ENCODE peak calls at places on chromosomes 4 and X, in five cellular contexts. L is colonic mucosa; M is stimulated activated CD4-positive, alpha-beta T cell treated with anti-CD3 and anti-CD28 coated beads, Interleukin-1b, Interleukin-23, amount 100 ng/mL, for 24 hours; K is aorta; E is iPS-NIHi11. I is an unnamed sample.

GRCh38 chrX:40952855-40953254 is 132.4 kb upstream of the USP9X start:
- DNase-seq in L (no peak), M (no peak), K (no peak), E (no peak), I (no peak)

GRCh38 chrX:40005290-40006011 is 92.3 kb downstream of the BCOR start:
- DNase-seq in L (no peak), M (no peak), K (no peak), E (peak), I (no peak)

GRCh38 chr4:38092701-38093100 is 132.5 kb downstream of the PTTG2 start:
- DNase-seq in L (no peak), M (no peak), K (no peak), E (no peak), I (no peak)

GRCh38 chrX:31796624-31797023 is 724.8 kb upstream of the FTHL17 start:
- DNase-seq in L (no peak), M (no peak), K (no peak), E (no peak), I (no peak)

GRCh38 chrX:103614999-103615398 is 7.2 kb downstream of the TCEAL3 start:
- DNase-seq in L (no peak), M (no peak), K (no peak), E (no peak), I (no peak)

GRCh38 chrX:17542123-17542522 is 167.1 kb downstream of the NHS start:
- DNase-seq in L (no peak), M (no peak), K (peak), E (no peak), I (no peak)

GRCh38 chrX:46547857-46548256 is 2.6 kb upstream of the ZNF674 start:
- DNase-seq in L (no peak), M (no peak), K (no peak), E (no peak), I (peak)

GRCh38 chr4:8167815-8168214 is 9.2 kb upstream of the ABLIM2 start:
- DNase-seq in L (no peak), M (no peak), K (peak), E (no peak), I (no peak)

GRCh38 chr4:1754336-1754735 is 33.0 kb downstream of the TACC3 start:
- DNase-seq in L (no peak), M (no peak), K (no peak), E (no peak), I (no peak)

GRCh38 chrX:46185923-46186810 is 359.1 kb downstream of the ZNF674 start:
- DNase-seq in L (no peak), M (no peak), K (no peak), E (no peak), I (no peak)

GRCh38 chr4:2178986-2179385 is 62.9 kb downstream of the HAUS3 start:
- DNase-seq in L (no peak), M (no peak), K (no peak), E (no peak), I (no peak)

GRCh38 chrX:34404386-34405070 is 252.6 kb downstream of the TMEM47 start:
- DNase-seq in L (no peak), M (no peak), K (no peak), E (no peak), I (no peak)

GRCh38 chr4:114727426-114727825 is 128.8 kb downstream of the UGT8 start:
- DNase-seq in L (no peak), M (no peak), K (no peak), E (no peak), I (no peak)

GRCh38 chrX:115894087-115894486 is 276.5 kb upstream of the AGTR2 start:
- DNase-seq in L (peak), M (no peak), K (no peak), E (no peak), I (no peak)

GRCh38 chrX:132807411-132808030 is 150.9 kb downstream of the HS6ST2 start:
- DNase-seq in L (no peak), M (no peak), K (no peak), E (no peak), I (no peak)

GRCh38 chr4:6896035-6896434 is 13.6 kb upstream of the TBC1D14 start:
- DNase-seq in L (no peak), M (no peak), K (no peak), E (no peak), I (no peak)

GRCh38 chr4:25865586-25865985 is 2.8 kb upstream of the SEL1L3 start:
- DNase-seq in L (peak), M (no peak), K (no peak), E (peak), I (no peak)